ENCODE peak calls at places on chromosomes 6 and 20, in six cellular contexts. V, F, I, A, B and E are unnamed samples.

GRCh38 chr6:53646606-53647005 is 18.9 kb downstream of the KLHL31 start:
- DNase-seq in F (no peak), I (no peak), B (no peak), A (no peak), V (no peak), E (no peak)

GRCh38 chr20:43751167-43752050 is 24.6 kb upstream of the GTSF1L start:
- DNase-seq in V (peak; percentile 78), B (no peak), I (no peak), F (peak; percentile 90), A (no peak), E (peak; percentile 71)

GRCh38 chr6:34145161-34146020 is 496 bp downstream of the GRM4 start:
- DNase-seq in V (peak; percentile 44), I (peak; percentile 78), F (peak; percentile 78), A (peak; percentile 10), B (peak; percentile 45), E (peak; percentile 78)

GRCh38 chr6:90160013-90160412 is 136.6 kb downstream of the BACH2 start:
- DNase-seq in F (no peak), B (no peak), V (no peak), A (no peak), I (no peak), E (no peak)

GRCh38 chr6:104623052-104623690 is 236.5 kb downstream of the HACE1 start:
- DNase-seq in V (peak; percentile 79), B (peak; percentile 6), A (no peak), I (peak; percentile 51), F (no peak), E (peak; percentile 21)

GRCh38 chr6:157813191-157813590 is 9.9 kb upstream of the SNX9 start:
- DNase-seq in B (no peak), F (peak; percentile 77), A (no peak), I (no peak), V (no peak), E (peak; percentile 59)

GRCh38 chr6:166277021-166277420 is 31.2 kb downstream of the PRR18 start:
- DNase-seq in A (no peak), V (no peak), I (peak; percentile 44), F (peak; percentile 53), B (no peak), E (no peak)

GRCh38 chr6:33664506-33665057 is 43.5 kb downstream of the ITPR3 start:
- DNase-seq in I (no peak), A (no peak), V (no peak), F (no peak), B (no peak), E (no peak)

GRCh38 chr6:81911446-81911845 is 159.0 kb upstream of the TENT5A start:
- DNase-seq in F (no peak), A (no peak), B (no peak), I (no peak), V (no peak), E (no peak)

GRCh38 chr6:50966986-50967385 is 148.3 kb downstream of the TFAP2B start:
- DNase-seq in I (no peak), F (no peak), A (no peak), B (no peak), V (no peak), E (no peak)

GRCh38 chr6:24778878-24779277 is 4.1 kb downstream of the GMNN start:
- DNase-seq in B (no peak), V (no peak), I (no peak), A (no peak), F (no peak), E (no peak)

GRCh38 chr6:118652051-118652699 is 784 bp upstream of the CEP85L start:
- DNase-seq in B (no peak), I (peak; percentile 31), F (no peak), V (no peak), A (no peak), E (no peak)

GRCh38 chr6:26327450-26328264 is 37.3 kb upstream of the BTN3A2 start:
- DNase-seq in B (no peak), V (peak; percentile 44), I (peak; percentile 83), A (peak; percentile 45), F (peak; percentile 68), E (no peak)

GRCh38 chr6:11350294-11350693 is 117.8 kb upstream of the NEDD9 start:
- DNase-seq in A (no peak), V (no peak), B (no peak), I (no peak), F (peak; percentile 40), E (peak; percentile 29)

GRCh38 chr20:10466855-10467254 is 31.8 kb downstream of the SLX4IP start:
- DNase-seq in F (no peak), B (no peak), V (no peak), I (peak; percentile 66), A (no peak), E (no peak)

GRCh38 chr6:105432797-105433196 is 29.9 kb upstream of the PREP start:
- DNase-seq in V (no peak), I (no peak), B (no peak), F (peak; percentile 87), A (no peak), E (peak; percentile 88)

GRCh38 chr6:26328265-26328844 is 36.6 kb upstream of the BTN3A2 start:
- DNase-seq in V (no peak), I (no peak), F (no peak), A (no peak), B (no peak), E (no peak)

GRCh38 chr6:142377112-142377848 is 75.5 kb downstream of the ADGRG6 start:
- DNase-seq in F (no peak), B (no peak), A (no peak), V (no peak), I (peak; percentile 45), E (peak; percentile 59)

GRCh38 chr6:20565291-20565690 is 31.0 kb downstream of the CDKAL1 start:
- DNase-seq in A (no peak), B (no peak), V (no peak), I (no peak), F (no peak), E (no peak)

GRCh38 chr6:37495199-37495913 is 4.3 kb downstream of the CCDC167 start:
- DNase-seq in A (no peak), F (no peak), I (no peak), V (no peak), B (no peak), E (no peak)

GRCh38 chr6:152054441-152054840 is 247.0 kb downstream of the ESR1 start:
- DNase-seq in B (no peak), A (no peak), I (no peak), V (no peak), F (peak; percentile 81), E (no peak)

GRCh38 chr6:94751641-94752329 is 825.5 kb upstream of the MANEA start:
- DNase-seq in F (no peak), V (no peak), B (no peak), A (no peak), I (no peak), E (no peak)

GRCh38 chr6:6251555-6252280 is 68.7 kb downstream of the F13A1 start:
- DNase-seq in F (no peak), V (no peak), I (no peak), A (no peak), B (no peak), E (no peak)

DNA sequence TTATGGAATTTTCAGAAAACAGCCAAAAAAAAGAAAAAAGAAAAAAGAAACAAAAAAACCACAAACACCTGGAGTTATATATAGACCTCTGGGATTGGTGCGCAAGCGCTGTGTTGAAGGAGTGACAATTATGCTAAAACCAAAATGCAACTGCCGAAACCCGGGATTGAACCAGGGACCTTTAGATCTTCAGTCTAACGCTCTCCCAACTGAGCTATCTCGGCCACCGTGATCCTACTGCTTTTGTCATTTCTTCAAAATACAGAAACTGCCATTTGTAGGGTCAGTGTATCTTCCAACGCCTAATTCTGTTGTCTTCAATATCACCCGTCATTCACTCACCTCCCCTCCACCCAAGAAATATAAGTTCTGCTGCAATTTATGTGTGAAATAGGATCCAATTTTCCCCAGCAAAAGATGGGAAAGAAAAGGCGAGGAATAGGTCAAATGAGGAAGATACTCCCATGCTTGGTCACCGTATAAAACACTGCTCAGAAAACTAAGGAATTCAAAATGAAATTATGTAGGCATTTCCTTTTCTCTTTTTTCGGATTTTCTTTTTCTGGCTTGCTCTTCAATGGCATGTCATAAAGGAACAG is 116.0 kb downstream of the TRIM27 start:
- DNase-seq in F (peak; percentile 75), B (no peak), A (no peak), V (peak; percentile 24), I (peak; percentile 75), E (no peak)
- H3K4me3 ChIP-seq in F (peak overlapping the region; percentile 73), B (no peak overlapping the region), A (no peak overlapping the region), V (no peak overlapping the region), I (peak overlapping the region; percentile 54), E (peak overlapping the region; percentile 3)

DNA sequence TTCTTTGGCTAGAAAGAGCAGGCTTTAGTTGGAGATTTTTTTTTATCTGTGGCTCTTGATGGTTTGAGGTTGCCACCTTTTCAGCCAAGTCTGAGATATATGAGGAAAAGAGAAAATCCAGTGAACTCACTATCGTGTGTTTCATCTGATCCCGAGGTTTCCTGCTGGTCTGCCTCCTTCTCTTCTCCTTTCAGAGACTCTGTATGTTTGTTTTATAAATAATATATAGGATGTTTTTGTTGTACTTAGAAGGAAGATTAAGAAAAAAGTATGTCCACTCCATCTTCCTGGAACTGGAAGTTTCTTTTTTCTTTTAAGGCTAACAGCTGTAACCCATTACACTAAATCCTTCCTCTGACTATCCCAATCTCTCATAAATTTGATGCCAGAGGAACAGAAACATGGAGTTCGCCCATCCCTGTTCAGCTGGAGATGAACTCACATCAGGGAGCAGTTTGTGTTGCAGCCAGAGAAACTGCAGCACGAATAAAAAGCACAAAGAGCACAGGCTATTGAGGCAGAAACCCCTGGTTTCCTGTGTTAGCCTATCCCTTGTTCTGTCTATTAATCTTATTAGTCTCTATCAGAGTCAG is 20.7 kb downstream of the RIPK1 start:
- DNase-seq in A (no peak), V (no peak), I (no peak), B (no peak), F (peak; percentile 44), E (no peak)
- H3K9me3 ChIP-seq in A (no peaks in the 10 kb centered on the region), V (no peaks in the 10 kb centered on the region), I (peaks cover 13% of the 10 kb centered on the region), B (peaks cover 11% of the 10 kb centered on the region), F (no peaks in the 10 kb centered on the region), E (no peaks in the 10 kb centered on the region)

DNA sequence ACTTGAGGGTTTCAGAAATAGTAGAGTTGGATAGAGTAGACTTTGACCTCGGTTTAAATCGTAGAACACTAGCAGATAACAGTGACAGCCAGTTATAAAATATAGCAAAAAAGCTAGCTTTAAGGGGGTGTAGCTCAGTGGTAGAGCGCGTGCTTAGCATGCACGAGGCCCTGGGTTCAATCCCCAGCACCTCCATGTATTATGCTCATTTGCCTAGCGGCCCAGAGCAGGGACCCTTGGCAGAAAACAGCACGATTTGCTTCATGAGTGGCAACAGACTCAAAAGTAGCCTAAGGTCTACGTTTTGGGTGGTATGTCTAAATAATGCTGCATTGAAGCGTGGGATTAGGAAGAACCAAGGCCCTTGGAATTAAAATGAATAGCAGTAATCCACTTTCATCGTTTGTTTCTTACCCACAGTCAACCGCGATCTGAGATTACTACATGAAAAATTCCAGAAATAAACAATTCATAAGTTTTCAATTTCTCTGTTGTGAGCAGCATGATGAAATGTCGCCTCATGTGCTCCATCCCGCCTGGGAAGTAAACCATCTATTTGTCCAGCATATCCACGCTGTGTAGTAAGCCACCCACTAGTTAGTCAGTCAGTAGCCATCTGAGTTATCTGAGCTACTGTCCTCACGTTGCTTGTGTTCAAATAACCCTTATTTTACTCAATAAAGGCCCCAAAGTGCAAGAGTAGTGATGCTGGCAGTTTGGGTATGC is 184.9 kb downstream of the GPX5 start:
- DNase-seq in A (no peak), V (no peak), F (no peak), B (no peak), I (peak; percentile 49), E (peak; percentile 52)
- H3K4me3 ChIP-seq in A (no peak overlapping the region), V (no peak overlapping the region), F (peak overlapping the region; percentile 45), B (peak overlapping the region; percentile 73), I (peak overlapping the region; percentile 63), E (no peak overlapping the region)

DNA sequence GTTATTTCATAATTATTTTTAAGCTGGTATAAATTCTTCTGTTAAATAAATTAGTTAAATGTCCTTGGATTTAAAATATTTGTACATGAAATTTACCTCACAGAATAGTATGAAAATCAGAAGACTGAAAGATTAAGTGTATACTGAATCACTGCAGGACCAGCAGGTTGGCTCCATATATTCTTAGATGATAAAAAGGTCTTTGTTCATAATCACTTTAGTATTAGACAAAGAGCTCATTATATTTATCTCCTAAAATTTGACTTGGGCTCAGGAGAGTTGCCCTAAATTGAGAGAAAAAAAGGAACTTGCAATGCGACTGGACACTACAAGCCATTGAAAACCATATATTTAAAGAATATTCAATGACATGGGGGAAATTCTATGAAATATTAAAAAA is 766.4 kb upstream of the CITED2 start:
- DNase-seq in V (no peak), A (no peak), F (no peak), I (no peak), B (no peak), E (no peak)
- H3K9me3 ChIP-seq in V (no peaks in the 10 kb centered on the region), A (no peaks in the 10 kb centered on the region), F (no peaks in the 10 kb centered on the region), I (no peaks in the 10 kb centered on the region), B (no peaks in the 10 kb centered on the region), E (no peaks in the 10 kb centered on the region)